ENCODE peak calls at places on chromosome 22, in seven cellular contexts. P, O, J, E, B, C and S are unnamed samples. For H3K4me1, the result is how much of the 10 kb centered on the place peaks cover.

GRCh38 chr22:19786959-19787848 is 26.6 kb downstream of the TBX1 start:
- DNase-seq in O (no peak), E (no peak), B (no peak), J (peak), P (no peak), C (no peak), S (no peak)

GRCh38 chr22:49975543-49976389 is 15.2 kb downstream of the PIM3 start:
- DNase-seq in C (peak), J (peak), O (no peak), E (peak), B (no peak), P (no peak), S (no peak)

GRCh38 chr22:27983361-27983791 is 64.3 kb upstream of the PITPNB start:
- DNase-seq in P (peak), J (no peak), E (no peak), O (no peak), B (no peak), C (no peak), S (no peak)

GRCh38 chr22:24952837-24953293 is 349 bp downstream of the KIAA1671 start:
- DNase-seq in O (peak), B (peak), E (peak), C (peak), J (peak), P (peak), S (peak)

GRCh38 chr22:32389685-32390084 is 22.4 kb downstream of the RTCB start:
- DNase-seq in O (peak), J (no peak), E (no peak), P (peak), B (no peak), C (no peak), S (peak)

GRCh38 chr22:50201191-50202129 is 649 bp downstream of the SELENOO start:
- DNase-seq in B (no peak), P (no peak), J (no peak), C (no peak), O (peak), E (no peak), S (peak)

GRCh38 chr22:41619979-41620645 is 731 bp downstream of the DESI1 start:
- DNase-seq in P (peak), J (peak), C (peak), O (peak), B (peak), E (peak), S (peak)

GRCh38 chr22:19795617-19796008 is 35.0 kb downstream of the TBX1 start:
- DNase-seq in C (no peak), O (no peak), E (no peak), P (no peak), B (peak), J (peak), S (no peak)

GRCh38 chr22:42114721-42115120 is 15.9 kb downstream of the CYP2D6 start:
- DNase-seq in E (no peak), O (no peak), C (no peak), B (no peak), J (no peak), P (no peak), S (peak)

GRCh38 chr22:39545310-39546063 is 12.9 kb upstream of the RPS19BP1 start:
- DNase-seq in O (peak), E (no peak), B (no peak), P (peak), C (no peak), J (no peak), S (peak)

GRCh38 chr22:18048441-18048898 is 24.1 kb upstream of the MICAL3 start:
- DNase-seq in J (no peak), P (peak), B (no peak), O (no peak), E (peak), C (no peak), S (no peak)

GRCh38 chr22:32591620-32592019 is 117.0 kb downstream of the FBXO7 start:
- DNase-seq in E (no peak), O (no peak), C (no peak), B (no peak), P (no peak), J (no peak), S (no peak)

GRCh38 chr22:44357962-44358553 is 45.3 kb upstream of the SHISAL1 start:
- DNase-seq in J (peak), C (no peak), O (peak), B (no peak), E (no peak), P (peak), S (no peak)
- TF ChIP-seq CTCF in J (no peak), C (no peak), O (no peak), B (no peak), E (no peak), P (no peak), S (no peak)

GRCh38 chr22:23369054-23369685 is 188.9 kb downstream of the BCR start:
- DNase-seq in C (no peak), E (peak), J (no peak), B (no peak), O (no peak), P (no peak), S (no peak)
- H3K4me3 ChIP-seq in C (no peak), E (no peak), J (no peak), B (no peak), O (no peak), P (no peak), S (no peak)

GRCh38 chr22:48700180-48700565 is 1127.5 kb downstream of the BRD1 start:
- DNase-seq in C (no peak), B (no peak), E (no peak), O (no peak), P (no peak), J (peak), S (no peak)
- H3K4me1 ChIP-seq in C (under half), B (half or more), E (under half), O (under half), P (under half), J (under half), S (under half)

GRCh38 chr22:30687358-30687757 is 7.3 kb upstream of the OSBP2 start:
- DNase-seq in B (no peak), O (no peak), E (no peak), P (no peak), J (no peak), C (no peak), S (no peak)
- TF ChIP-seq CTCF in B (no peak), O (no peak), E (no peak), P (no peak), J (no peak), C (no peak), S (no peak)

GRCh38 chr22:36453855-36454378 is 27.5 kb downstream of the TXN2 start:
- DNase-seq in C (peak), B (no peak), O (no peak), P (no peak), J (no peak), E (no peak), S (no peak)
- H3K4me3 ChIP-seq in C (no peak), B (no peak), O (no peak), P (no peak), J (peak), E (no peak), S (no peak)

GRCh38 chr22:46072030-46072881 is 78.1 kb upstream of the PPARA start:
- DNase-seq in O (peak), J (peak), C (peak), E (peak), P (peak), B (no peak), S (peak)

GRCh38 chr22:46071451-46072029 is 78.8 kb upstream of the PPARA start:
- DNase-seq in J (peak), B (peak), E (peak), O (peak), C (peak), P (peak), S (peak)

GRCh38 chr22:46069518-46070214 is 80.7 kb upstream of the PPARA start:
- DNase-seq in E (peak), J (peak), B (peak), C (peak), O (peak), P (peak), S (peak)

GRCh38 chr22:46070215-46070721 is 80.1 kb upstream of the PPARA start:
- DNase-seq in B (peak), O (peak), P (peak), C (peak), E (no peak), J (peak), S (peak)

DNA sequence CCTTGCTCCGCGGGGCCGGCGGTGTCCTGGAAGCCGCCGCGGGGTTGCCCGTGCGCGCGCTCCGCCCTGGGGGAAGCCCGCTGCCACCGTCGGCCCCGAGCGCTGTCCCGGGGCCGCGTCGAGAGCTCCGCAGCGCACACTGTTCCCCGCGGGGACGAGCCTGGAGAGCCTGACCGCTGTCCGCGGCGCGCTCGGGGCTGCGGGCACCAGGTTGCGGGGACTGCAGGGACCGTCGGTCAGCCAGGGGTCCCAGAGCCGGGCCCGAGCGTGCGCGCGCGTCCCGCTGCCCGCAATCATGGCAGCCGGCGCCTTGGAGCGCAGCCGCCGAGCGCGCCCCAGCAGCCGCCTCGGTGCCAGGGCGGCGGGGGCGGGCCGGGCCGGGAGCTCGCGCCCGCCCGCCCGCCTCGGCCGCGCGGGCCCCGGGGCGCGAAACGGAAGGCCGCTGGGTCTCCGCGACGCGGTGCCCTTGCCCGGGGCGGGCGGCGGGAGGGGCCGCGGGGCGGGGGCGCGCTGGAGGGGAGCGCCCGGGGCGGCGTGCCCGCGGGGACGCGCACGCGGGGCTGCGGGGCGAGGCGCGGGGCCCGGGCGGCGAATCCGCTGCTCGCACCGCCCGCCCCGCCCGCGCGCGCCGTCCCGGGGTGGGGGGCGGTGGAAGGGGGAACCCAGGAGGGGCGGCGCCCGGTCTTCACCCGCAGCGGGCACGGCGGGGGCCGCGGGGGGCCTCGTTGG is 79.4 kb upstream of the PPARA start:
- DNase-seq in C (no peak), B (no peak), P (peak), E (no peak), J (peak), O (peak), S (peak)
- H3K4me1 ChIP-seq in C (under half), B (under half), P (under half), E (under half), J (half or more), O (under half), S (under half)

GRCh38 chr22:22144858-22145257 is 99.7 kb upstream of the VPREB1 start:
- DNase-seq in P (no peak), E (no peak), J (no peak), O (no peak), B (no peak), C (no peak), S (no peak)
- TF ChIP-seq CTCF in P (no peak), E (no peak), J (no peak), O (no peak), B (no peak), C (no peak), S (peak)